ENCODE peak calls at places on chromosomes 5 and 9, in seven cellular contexts. S is uterus, D is astrocyte, U is astrocyte of the cerebellum, V is A549, F is A673, P is bronchial epithelial cell. J is an unnamed sample.

GRCh38 chr9:127179633-127180401 is 57.4 kb upstream of the ANGPTL2 start:
- DNase-seq in S (peak; percentile 14), U (no peak), D (no peak), P (no peak), F (no peak), V (no peak), J (no peak)

GRCh38 chr9:136088939-136089696 is 6.0 kb downstream of the NACC2 start:
- DNase-seq in F (no peak), V (no peak), P (no peak), S (no peak), U (no peak), D (no peak), J (no peak)

GRCh38 chr5:135493406-135494180 is 41.4 kb upstream of the TIFAB start:
- DNase-seq in F (no peak), D (peak; percentile 89), P (peak; percentile 99), S (no peak), V (peak; percentile 46), U (peak; percentile 69), J (peak; percentile 41)

GRCh38 chr9:108786756-108787663 is 68.8 kb downstream of the ACTL7B start:
- DNase-seq in V (peak; percentile 25), S (no peak), P (peak; percentile 96), D (peak; percentile 53), U (no peak), F (peak; percentile 85), J (no peak)

GRCh38 chr5:35117960-35118359 is 70.2 kb upstream of the AGXT2 start:
- DNase-seq in S (no peak), D (peak; percentile 67), P (no peak), V (no peak), F (no peak), U (no peak), J (no peak)

GRCh38 chr9:12414514-12414913 is 278.7 kb upstream of the TYRP1 start:
- DNase-seq in F (no peak), S (no peak), P (peak; percentile 3), U (no peak), V (no peak), D (no peak), J (no peak)

GRCh38 chr5:111973946-111974345 is 217.0 kb upstream of the NREP start:
- DNase-seq in V (no peak), S (no peak), P (no peak), U (peak; percentile 28), D (no peak), F (no peak), J (no peak)

GRCh38 chr5:145237843-145238242 is 597.3 kb downstream of the PRELID2 start:
- DNase-seq in S (no peak), P (peak; percentile 67), F (peak; percentile 90), V (peak; percentile 56), D (peak; percentile 8), U (peak; percentile 9), J (no peak)

GRCh38 chr9:36401179-36401740 is 1.2 kb upstream of the RNF38 start:
- DNase-seq in V (no peak), F (no peak), U (peak; percentile 29), S (no peak), D (peak; percentile 42), P (peak; percentile 45), J (no peak)

GRCh38 chr5:102818345-102818744 is 63.2 kb downstream of the PAM start:
- DNase-seq in F (no peak), P (no peak), D (no peak), V (no peak), U (no peak), S (no peak), J (no peak)

GRCh38 chr9:128116104-128117083 is 11.1 kb downstream of the PTGES2 start:
- DNase-seq in S (peak; percentile 18), F (no peak), D (no peak), P (no peak), V (no peak), U (no peak), J (no peak)

GRCh38 chr5:140694276-140694675 is 3.0 kb downstream of the HARS2 start:
- DNase-seq in S (no peak), D (no peak), P (no peak), U (no peak), V (no peak), F (peak; percentile 26), J (no peak)

GRCh38 chr5:140696891-140697492 is 3.3 kb upstream of the ZMAT2 start:
- DNase-seq in F (no peak), U (no peak), P (no peak), D (no peak), V (no peak), S (no peak), J (no peak)

GRCh38 chr5:140690376-140690932 is 716 bp downstream of the HARS1 start:
- DNase-seq in P (no peak), S (no peak), U (no peak), D (no peak), F (peak; percentile 10), V (no peak), J (no peak)

DNA sequence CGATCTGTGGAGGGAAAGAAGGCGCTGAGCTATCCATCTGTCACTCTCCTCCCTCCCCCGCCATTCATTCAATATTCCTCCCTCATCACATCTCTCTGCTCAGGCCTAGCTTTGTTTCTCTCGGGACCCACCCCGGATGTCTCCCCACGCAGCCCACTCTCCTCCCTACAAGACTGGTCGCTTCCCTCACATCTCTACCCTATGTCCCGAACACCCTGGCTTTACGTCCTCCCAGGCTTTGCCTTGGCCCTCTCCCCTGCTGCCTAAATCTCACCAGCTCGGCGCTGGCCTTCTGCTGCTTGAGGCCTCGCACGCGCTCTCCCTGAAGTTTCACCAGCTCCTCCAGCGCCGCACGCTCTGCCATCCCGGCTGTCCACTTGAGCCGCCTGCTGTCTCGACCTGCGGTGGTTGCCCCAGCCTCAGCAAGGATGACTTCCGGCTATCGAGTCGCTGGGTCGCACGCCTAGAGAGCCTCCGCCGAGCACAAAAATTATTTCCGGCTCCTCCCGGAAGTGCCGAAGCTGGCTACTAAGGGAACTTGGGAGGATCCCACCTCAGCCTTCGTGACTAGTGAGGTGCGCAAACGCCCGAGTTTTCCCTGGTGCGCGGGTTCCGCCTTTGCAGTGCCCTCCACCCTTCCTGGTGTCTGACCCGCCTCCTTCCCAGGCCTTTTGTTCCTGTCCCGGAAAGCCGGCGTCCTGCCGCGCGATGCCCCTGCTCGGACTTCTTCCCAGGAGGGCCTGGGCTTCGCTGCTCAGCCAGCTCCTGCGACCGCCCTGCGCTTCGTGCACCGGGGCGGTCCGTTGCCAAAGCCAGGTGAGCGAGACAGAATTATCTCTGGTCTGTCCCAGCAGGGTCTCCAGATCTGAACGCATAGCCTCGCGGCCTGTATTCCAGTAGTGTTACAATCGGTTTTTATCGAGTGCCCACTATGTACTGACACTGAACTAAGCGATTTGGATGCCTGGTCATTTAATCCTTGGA is at the start of the genes HARS1 and HARS2:
- DNase-seq in F (peak; percentile 95), V (peak; percentile 97), S (peak; percentile 88), U (peak; percentile 82), P (peak; percentile 95), D (peak; percentile 94), J (peak; percentile 82)
- TF ChIP-seq CTCF in F (no peak), V (no peak), S (no peak), U (no peak), P (no peak), D (no peak), J (no peak)

DNA sequence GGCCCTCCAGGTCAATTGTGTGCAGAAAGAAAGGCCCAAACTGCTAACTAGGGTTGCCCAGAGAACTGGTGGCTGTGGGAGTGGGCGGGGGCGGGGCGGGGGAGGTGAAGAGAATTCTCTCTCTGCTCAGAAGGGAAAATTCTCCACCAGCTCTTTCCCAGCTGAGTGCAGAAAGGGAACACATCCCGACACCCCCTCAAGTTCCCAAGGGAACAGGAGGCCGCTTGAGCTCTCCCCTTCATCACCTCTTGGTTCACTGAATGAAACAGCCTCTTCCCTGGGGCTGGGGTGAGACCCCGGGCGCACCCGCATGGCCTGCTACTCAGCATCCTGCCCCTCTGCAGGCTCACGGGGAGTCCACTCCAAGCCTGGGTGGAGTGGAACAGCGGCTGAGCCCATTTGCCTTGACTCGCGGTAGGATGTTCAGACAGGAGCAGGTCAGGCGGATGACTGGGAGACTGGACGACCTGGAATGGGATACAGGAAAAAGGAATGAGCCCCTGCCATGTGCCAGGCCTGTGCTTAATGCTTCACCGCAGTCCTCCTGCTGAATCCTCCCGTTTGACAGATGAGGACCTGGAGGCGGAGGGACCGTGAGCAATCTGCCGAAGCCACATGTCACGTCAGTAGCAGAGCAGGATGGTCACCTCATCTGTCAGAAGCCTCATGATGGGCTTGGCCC is 93.8 kb upstream of the FANCC start:
- DNase-seq in P (no peak), S (no peak), F (no peak), U (no peak), D (no peak), V (no peak), J (no peak)
- H3K4me3 ChIP-seq in P (no peak overlapping the region), S (no peak overlapping the region), F (no peak overlapping the region), U (no peak overlapping the region), D (no peak overlapping the region), V (no peak overlapping the region), J (no peak overlapping the region)

DNA sequence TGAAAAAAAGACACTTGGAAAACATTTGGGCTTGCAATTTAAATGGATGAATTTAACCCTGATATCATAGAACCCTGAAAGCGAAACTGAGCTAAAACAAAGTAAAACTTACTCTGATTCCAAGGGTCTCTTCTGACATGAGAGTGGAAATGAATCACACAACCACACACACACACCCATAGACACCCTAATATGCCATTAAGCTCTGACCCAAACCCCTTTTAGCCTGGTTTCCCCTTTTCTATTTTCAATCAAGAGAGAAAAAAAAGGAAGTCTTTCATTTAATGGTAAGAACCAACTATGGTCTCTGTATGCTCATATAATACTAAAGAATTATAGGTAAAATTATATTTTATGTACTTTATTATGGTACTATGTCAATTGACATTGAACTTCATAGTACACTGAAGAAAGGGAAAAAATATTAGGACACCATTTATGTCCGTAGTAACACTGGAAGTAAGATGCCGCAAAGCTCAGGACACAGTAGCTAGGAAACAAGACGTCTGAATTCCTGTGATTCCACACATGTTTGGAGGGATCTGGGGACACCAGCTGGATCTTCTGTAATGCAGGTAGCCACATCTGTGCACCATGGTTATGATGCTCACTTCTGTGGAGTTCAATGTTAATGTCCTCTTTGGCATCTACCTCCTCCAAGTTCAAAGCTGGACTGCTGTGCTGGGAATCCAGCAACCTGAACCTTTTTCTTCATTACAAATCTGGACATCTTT is 95.8 kb downstream of the PCSK1 start:
- DNase-seq in U (no peak), V (no peak), D (no peak), F (no peak), S (no peak), P (no peak), J (no peak)
- TF ChIP-seq CTCF in U (no peak), V (no peak), D (no peak), F (no peak), S (no peak), P (no peak), J (no peak)

DNA sequence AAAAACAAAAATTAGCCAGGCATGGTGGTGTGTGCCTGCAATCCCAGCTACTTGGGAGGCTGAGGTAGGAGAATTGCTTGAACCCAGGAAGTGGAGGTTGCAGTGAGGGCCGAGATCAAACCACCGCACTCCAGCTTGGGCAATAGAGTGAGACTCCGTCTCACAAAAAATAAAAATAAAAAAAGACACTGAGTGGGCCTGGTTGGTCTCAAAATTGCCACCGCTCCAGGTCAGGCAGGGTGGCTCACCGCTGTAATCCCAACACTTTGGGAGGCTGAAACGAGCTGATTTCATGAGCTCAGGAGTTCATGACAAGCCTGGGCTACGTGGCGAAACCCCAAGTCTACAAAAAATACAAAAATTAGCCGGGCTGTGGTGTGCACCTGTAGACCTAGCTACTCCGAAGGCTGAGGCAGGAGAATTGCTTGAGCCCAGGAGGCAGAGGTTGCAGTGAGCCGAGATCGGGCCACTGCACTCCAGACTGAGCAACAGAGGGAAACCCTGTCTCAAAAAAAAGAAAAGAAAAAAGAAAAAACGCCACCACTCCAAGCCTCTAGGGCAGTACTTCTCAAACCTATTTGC is 1.8 kb downstream of the STK10 start:
- DNase-seq in F (no peak), U (no peak), S (no peak), V (no peak), D (no peak), P (no peak), J (no peak)
- H3K4me3 ChIP-seq in F (no peak overlapping the region), U (peak overlapping the region; percentile 94), S (no peak overlapping the region), V (no peak overlapping the region), D (peak overlapping the region; percentile 88), P (no peak overlapping the region), J (peak overlapping the region; percentile 97)

J was measured in epithelial cell of proximal tubule.